ENCODE peak calls at places on chromosomes 7 and 10, in six cellular contexts. O, B, G, W, R and T are unnamed samples.

GRCh38 chr7:112573302-112574039 is 92.7 kb downstream of the LSMEM1 start:
- DNase-seq in O (no peak), B (no peak), G (peak), W (peak), R (peak), T (no peak)

GRCh38 chr7:128886391-128887168 is 23.9 kb downstream of the ATP6V1F start:
- DNase-seq in O (no peak), B (no peak), G (no peak), W (no peak), R (no peak), T (no peak)

GRCh38 chr10:98361131-98361633 is 53.8 kb downstream of the PYROXD2 start:
- DNase-seq in O (peak), B (peak), G (peak), W (peak), R (peak), T (peak)

GRCh38 chr7:156185076-156185475 is 372.8 kb upstream of the SHH start:
- DNase-seq in O (no peak), B (no peak), G (no peak), W (no peak), R (no peak), T (no peak)

GRCh38 chr10:62895058-62895457 is 78.9 kb upstream of the EGR2 start:
- DNase-seq in O (no peak), B (no peak), G (no peak), W (no peak), R (peak), T (no peak)

GRCh38 chr10:4767033-4767814 is 58.8 kb upstream of the AKR1E2 start:
- DNase-seq in O (peak), B (peak), G (peak), W (peak), R (peak), T (no peak)

GRCh38 chr7:86760236-86760635 is 116.5 kb downstream of the GRM3 start:
- DNase-seq in O (no peak), B (no peak), G (peak), W (no peak), R (no peak), T (no peak)

GRCh38 chr7:149856-150636 is 42.3 kb upstream of the FAM20C start:
- DNase-seq in O (peak), B (peak), G (no peak), W (no peak), R (no peak), T (no peak)

GRCh38 chr10:102632394-102633062 is 11.8 kb upstream of the TRIM8 start:
- DNase-seq in O (no peak), B (no peak), G (peak), W (no peak), R (peak), T (no peak)

GRCh38 chr10:21315321-21316220 is 209.9 kb downstream of the SKIDA1 start:
- DNase-seq in O (peak), B (peak), G (peak), W (no peak), R (peak), T (peak)

GRCh38 chr7:28041508-28042314 is 138.9 kb downstream of the JAZF1 start:
- DNase-seq in O (no peak), B (no peak), G (no peak), W (no peak), R (peak), T (no peak)

GRCh38 chr7:101820703-101821102 is 3.3 kb downstream of the CUX1 start:
- DNase-seq in O (no peak), B (no peak), G (no peak), W (no peak), R (no peak), T (no peak)

GRCh38 chr10:118687472-118687871 is 67.3 kb downstream of the CACUL1 start:
- DNase-seq in O (no peak), B (no peak), G (no peak), W (no peak), R (no peak), T (no peak)

GRCh38 chr7:127214956-127215355 is 37.8 kb downstream of the GRM8 start:
- DNase-seq in O (no peak), B (no peak), G (no peak), W (no peak), R (no peak), T (no peak)

GRCh38 chr7:149833495-149834130 is 4.6 kb upstream of the ZNF862 start:
- DNase-seq in O (peak), B (no peak), G (no peak), W (no peak), R (no peak), T (no peak)

GRCh38 chr10:129329375-129330040 is 137.5 kb upstream of the MGMT start:
- DNase-seq in O (no peak), B (no peak), G (no peak), W (no peak), R (no peak), T (no peak)

GRCh38 chr10:11610151-11610854 is 1.1 kb downstream of the USP6NL start:
- DNase-seq in O (no peak), B (no peak), G (peak), W (no peak), R (no peak), T (no peak)

GRCh38 chr10:11612004-11613001 is 853 bp upstream of the USP6NL start:
- DNase-seq in O (no peak), B (no peak), G (peak), W (peak), R (no peak), T (no peak)

GRCh38 chr10:11610855-11611247 is 599 bp downstream of the USP6NL start:
- DNase-seq in O (peak), B (peak), G (no peak), W (peak), R (peak), T (peak)

GRCh38 chr10:11609492-11610093 is 1.9 kb downstream of the USP6NL start:
- DNase-seq in O (no peak), B (no peak), G (no peak), W (no peak), R (no peak), T (no peak)

GRCh38 chr10:11611248-11612003 is at the start of gene USP6NL:
- DNase-seq in O (peak), B (peak), G (peak), W (peak), R (peak), T (peak)
- TF ChIP-seq POLR2A in O (peak), B (peak), G (peak), W (peak), R (peak), T (peak)

GRCh38 chr7:75611557-75612178 is 119.5 kb downstream of the SPDYE5 start:
- DNase-seq in O (peak), B (peak), G (peak), W (no peak), R (no peak), T (peak)
- TF ChIP-seq POLR2A in O (no peak), B (no peak), G (peak), W (no peak), R (no peak), T (peak)

GRCh38 chr10:86711957-86712708 is 43.8 kb downstream of the LDB3 start:
- DNase-seq in O (peak), B (no peak), G (no peak), W (peak), R (peak), T (peak)

GRCh38 chr10:86710987-86711236 is 42.6 kb downstream of the LDB3 start:
- DNase-seq in O (no peak), B (no peak), G (no peak), W (no peak), R (no peak), T (no peak)

GRCh38 chr10:86709786-86710185 is 41.5 kb downstream of the LDB3 start:
- DNase-seq in O (no peak), B (no peak), G (no peak), W (no peak), R (no peak), T (no peak)

GRCh38 chr10:86708783-86709778 is 40.8 kb downstream of the LDB3 start:
- DNase-seq in O (no peak), B (no peak), G (no peak), W (no peak), R (no peak), T (no peak)

DNA sequence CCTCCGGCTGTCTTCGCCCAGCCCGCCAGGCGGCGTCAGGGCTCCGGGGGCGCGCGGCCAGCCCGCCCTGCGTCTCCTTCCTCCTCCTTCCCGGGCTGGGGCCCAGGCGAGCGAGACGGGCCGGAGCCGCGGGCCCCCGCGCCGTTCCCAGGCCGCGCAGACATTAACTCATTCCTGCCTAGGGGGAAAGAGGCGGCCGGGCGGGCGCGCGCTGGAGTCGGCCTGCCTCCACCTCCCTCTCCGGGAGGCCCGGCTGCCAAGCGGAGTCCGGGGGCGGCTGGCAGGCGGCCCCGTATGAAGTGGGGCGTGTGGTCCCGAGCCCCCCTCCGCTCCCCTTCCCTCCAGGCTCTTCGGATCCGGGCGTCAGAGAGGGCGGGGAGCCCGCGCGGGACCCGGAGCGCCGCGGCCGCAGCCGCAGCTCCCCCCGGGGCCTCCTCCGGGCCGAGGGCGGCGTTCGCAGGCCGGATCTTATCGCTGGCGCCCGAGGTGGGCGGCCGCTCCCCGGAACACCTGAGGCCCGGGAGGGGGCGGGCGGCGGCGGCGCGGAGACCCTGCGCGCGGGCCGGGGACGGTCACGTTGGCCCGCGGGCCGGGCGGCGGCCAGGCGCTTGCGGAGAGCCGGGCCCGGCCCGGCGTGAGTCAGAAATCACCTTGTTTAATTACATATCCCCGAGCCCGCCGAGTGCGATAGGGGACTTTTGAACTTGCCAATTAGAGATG is 43.1 kb downstream of the LDB3 start:
- DNase-seq in O (peak), B (peak), G (peak), W (peak), R (peak), T (peak)
- TF ChIP-seq POLR2A in O (peak), B (no peak), G (no peak), W (peak), R (peak), T (peak)

GRCh38 chr7:100124301-100125229 is 2.2 kb upstream of the MBLAC1 start:
- DNase-seq in O (no peak), B (no peak), G (no peak), W (peak), R (no peak), T (no peak)

GRCh38 chr7:100126239-100126930 is 382 bp upstream of the MBLAC1 start:
- DNase-seq in O (no peak), B (no peak), G (no peak), W (no peak), R (no peak), T (no peak)

GRCh38 chr7:100128602-100128963 is 1.8 kb downstream of the MBLAC1 start:
- DNase-seq in O (no peak), B (no peak), G (no peak), W (no peak), R (no peak), T (no peak)

GRCh38 chr7:100127866-100128601 is 1.3 kb downstream of the MBLAC1 start:
- DNase-seq in O (no peak), B (no peak), G (no peak), W (no peak), R (no peak), T (no peak)

DNA sequence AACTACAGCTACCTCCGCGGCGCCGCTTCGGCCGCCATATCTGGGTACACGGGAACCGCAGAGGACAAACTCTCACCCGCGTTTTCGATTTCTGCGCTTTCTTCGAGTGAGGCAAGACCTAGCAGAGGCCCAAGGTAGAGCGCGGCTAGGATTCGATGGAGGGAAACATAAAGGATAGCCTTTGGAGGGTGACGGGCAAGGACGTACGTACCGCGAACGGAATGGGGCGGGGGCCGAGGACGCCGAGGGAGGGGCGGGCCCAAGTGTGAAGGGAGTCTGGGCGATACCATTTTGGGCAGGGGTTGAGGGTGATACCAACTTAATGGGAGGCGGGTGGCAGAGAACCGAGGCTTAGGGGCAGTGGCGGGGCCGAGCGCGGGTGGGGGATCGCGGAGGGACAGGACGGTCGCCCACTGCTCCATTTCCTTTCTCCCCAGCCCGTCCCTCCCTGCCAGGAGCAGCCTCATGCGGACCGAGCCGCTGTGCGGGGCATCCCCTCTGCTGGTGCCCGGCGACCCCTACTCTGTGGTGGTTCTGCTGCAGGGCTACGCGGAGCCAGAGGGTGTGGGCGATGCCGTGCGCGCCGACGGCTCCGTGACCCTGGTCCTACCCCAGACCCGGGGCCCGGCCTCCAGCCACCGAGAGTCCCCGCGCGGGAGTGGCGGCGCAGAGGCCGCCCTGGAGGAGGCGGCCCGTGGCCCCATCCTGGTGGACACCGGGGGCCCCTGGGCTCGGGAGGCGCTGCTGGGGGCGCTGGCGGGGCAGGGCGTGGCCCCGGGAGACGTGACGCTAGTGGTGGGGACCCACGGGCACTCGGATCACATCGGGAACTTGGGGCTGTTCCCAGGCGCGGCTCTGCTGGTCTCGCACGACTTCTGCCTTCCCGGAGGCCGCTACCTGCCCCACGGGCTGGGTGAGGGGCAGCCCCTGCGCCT is at the start of gene MBLAC1:
- DNase-seq in O (peak), B (peak), G (peak), W (peak), R (peak), T (peak)
- TF ChIP-seq POLR2A in O (no peak), B (no peak), G (peak), W (peak), R (peak), T (peak)

GRCh38 chr10:131231965-131232541 is 79.5 kb downstream of the TCERG1L start:
- DNase-seq in O (no peak), B (no peak), G (no peak), W (no peak), R (no peak), T (no peak)
- TF ChIP-seq POLR2A in O (no peak), B (no peak), G (no peak), W (no peak), R (no peak), T (no peak)

GRCh38 chr10:71964669-71965515 is 697 bp downstream of the CHST3 start:
- DNase-seq in O (peak), B (peak), G (peak), W (no peak), R (peak), T (peak)

GRCh38 chr10:71965623-71966022 is 1.4 kb downstream of the CHST3 start:
- DNase-seq in O (no peak), B (no peak), G (no peak), W (no peak), R (no peak), T (no peak)

GRCh38 chr10:71963351-71963755 is 842 bp upstream of the CHST3 start:
- DNase-seq in O (peak), B (peak), G (no peak), W (no peak), R (no peak), T (no peak)

GRCh38 chr10:71962915-71963314 is 1.3 kb upstream of the CHST3 start:
- DNase-seq in O (no peak), B (no peak), G (no peak), W (no peak), R (no peak), T (no peak)

GRCh38 chr10:71963756-71964668 is at the start of gene CHST3:
- DNase-seq in O (peak), B (peak), G (peak), W (no peak), R (peak), T (peak)
- TF ChIP-seq POLR2A in O (peak), B (no peak), G (peak), W (no peak), R (peak), T (peak)